ENCODE peak calls at places on chromosomes 12 and 14, in six cellular contexts. One of them, this sample, is unnamed.

GRCh38 chr12:45088608-45089007 is 37.7 kb upstream of the DBX2 start:
- DNase-seq in cardiac muscle cell: no peak
- DNase-seq in aorta: no peak
- DNase-seq in HCT116: no peak
- DNase-seq in BE2C: no peak
- DNase-seq in A549: no peak
- DNase-seq in this sample: no peak

GRCh38 chr14:53249059-53249458 is 95.9 kb upstream of the DDHD1 start:
- DNase-seq in cardiac muscle cell: no peak
- DNase-seq in aorta: no peak
- DNase-seq in HCT116: no peak
- DNase-seq in BE2C: no peak
- DNase-seq in A549: no peak
- DNase-seq in this sample: no peak

GRCh38 chr14:87013583-87013982 is 979.4 kb downstream of the GALC start:
- DNase-seq in cardiac muscle cell: no peak
- DNase-seq in aorta: no peak
- DNase-seq in HCT116: no peak
- DNase-seq in BE2C: no peak
- DNase-seq in A549: no peak
- DNase-seq in this sample: no peak

GRCh38 chr14:88612981-88613380 is 50.1 kb downstream of the ZC3H14 start:
- DNase-seq in cardiac muscle cell: no peak
- DNase-seq in aorta: no peak
- DNase-seq in HCT116: no peak
- DNase-seq in BE2C: no peak
- DNase-seq in A549: no peak
- DNase-seq in this sample: no peak

GRCh38 chr12:110577717-110578521 is 5.2 kb downstream of the PPTC7 start:
- DNase-seq in cardiac muscle cell: no peak
- DNase-seq in aorta: no peak
- DNase-seq in HCT116: peak; percentile 97
- DNase-seq in BE2C: no peak
- DNase-seq in A549: peak; percentile 48
- DNase-seq in this sample: peak; percentile 41

GRCh38 chr14:73903028-73903427 is 16.4 kb downstream of the ZNF410 start:
- DNase-seq in cardiac muscle cell: no peak
- DNase-seq in aorta: no peak
- DNase-seq in HCT116: no peak
- DNase-seq in BE2C: no peak
- DNase-seq in A549: no peak
- DNase-seq in this sample: no peak

GRCh38 chr14:99535908-99536778 is 54.9 kb downstream of the CCNK start:
- DNase-seq in cardiac muscle cell: no peak
- DNase-seq in aorta: no peak
- DNase-seq in HCT116: no peak
- DNase-seq in BE2C: no peak
- DNase-seq in A549: no peak
- DNase-seq in this sample: no peak

GRCh38 chr14:104639889-104640548 is 35.4 kb upstream of the TMEM179 start:
- DNase-seq in cardiac muscle cell: peak; percentile 85
- DNase-seq in aorta: no peak
- DNase-seq in HCT116: peak; percentile 27
- DNase-seq in BE2C: peak; percentile 85
- DNase-seq in A549: peak; percentile 77
- DNase-seq in this sample: peak; percentile 92

GRCh38 chr12:6363330-6364036 is 11.9 kb downstream of the SCNN1A start:
- DNase-seq in cardiac muscle cell: peak; percentile 73
- DNase-seq in aorta: peak; percentile 83
- DNase-seq in HCT116: no peak
- DNase-seq in BE2C: peak; percentile 74
- DNase-seq in A549: peak; percentile 90
- DNase-seq in this sample: peak; percentile 82

GRCh38 chr12:1890810-1891209 is 27.6 kb downstream of the CACNA2D4 start:
- DNase-seq in cardiac muscle cell: no peak
- DNase-seq in aorta: no peak
- DNase-seq in HCT116: no peak
- DNase-seq in BE2C: no peak
- DNase-seq in A549: no peak
- DNase-seq in this sample: no peak

GRCh38 chr12:97568336-97569180 is 106.0 kb downstream of the RMST start:
- DNase-seq in cardiac muscle cell: no peak
- DNase-seq in aorta: no peak
- DNase-seq in HCT116: no peak
- DNase-seq in BE2C: no peak
- DNase-seq in A549: peak; percentile 59
- DNase-seq in this sample: no peak

GRCh38 chr12:31518680-31519227 is 72.2 kb downstream of the DENND5B start:
- DNase-seq in cardiac muscle cell: peak; percentile 44
- DNase-seq in aorta: no peak
- DNase-seq in HCT116: peak; percentile 85
- DNase-seq in BE2C: no peak
- DNase-seq in A549: peak; percentile 97
- DNase-seq in this sample: no peak

GRCh38 chr12:101414533-101415119 is 7.1 kb upstream of the ARL1 start:
- DNase-seq in cardiac muscle cell: peak; percentile 60
- DNase-seq in aorta: no peak
- DNase-seq in HCT116: peak; percentile 73
- DNase-seq in BE2C: peak; percentile 44
- DNase-seq in A549: peak; percentile 83
- DNase-seq in this sample: no peak

GRCh38 chr14:22566845-22567244 is 22.2 kb downstream of the DAD1 start:
- DNase-seq in cardiac muscle cell: no peak
- DNase-seq in aorta: no peak
- DNase-seq in HCT116: no peak
- DNase-seq in BE2C: no peak
- DNase-seq in A549: no peak
- DNase-seq in this sample: no peak

GRCh38 chr12:13250416-13250815 is 53.9 kb downstream of the EMP1 start:
- DNase-seq in cardiac muscle cell: no peak
- DNase-seq in aorta: no peak
- DNase-seq in HCT116: peak; percentile 18
- DNase-seq in BE2C: no peak
- DNase-seq in A549: peak; percentile 33
- DNase-seq in this sample: no peak

GRCh38 chr12:1801285-1801975 is 18.9 kb upstream of the LRTM2 start:
- DNase-seq in cardiac muscle cell: no peak
- DNase-seq in aorta: peak; percentile 26
- DNase-seq in HCT116: no peak
- DNase-seq in BE2C: no peak
- DNase-seq in A549: no peak
- DNase-seq in this sample: no peak

GRCh38 chr14:25841226-25841625 is 756.6 kb downstream of the NOVA1 start:
- DNase-seq in cardiac muscle cell: no peak
- DNase-seq in aorta: no peak
- DNase-seq in HCT116: no peak
- DNase-seq in BE2C: no peak
- DNase-seq in A549: no peak
- DNase-seq in this sample: no peak

GRCh38 chr12:75756771-75757170 is 245.4 kb upstream of the KRR1 start:
- DNase-seq in cardiac muscle cell: no peak
- DNase-seq in aorta: no peak
- DNase-seq in HCT116: no peak
- DNase-seq in BE2C: no peak
- DNase-seq in A549: no peak
- DNase-seq in this sample: no peak

GRCh38 chr14:68684466-68685418 is 108.1 kb downstream of the ZFP36L1 start:
- DNase-seq in cardiac muscle cell: no peak
- DNase-seq in aorta: no peak
- DNase-seq in HCT116: no peak
- DNase-seq in BE2C: no peak
- DNase-seq in A549: no peak
- DNase-seq in this sample: no peak

GRCh38 chr14:71703477-71703876 is 228.8 kb upstream of the RGS6 start:
- DNase-seq in cardiac muscle cell: peak; percentile 13
- DNase-seq in aorta: no peak
- DNase-seq in HCT116: no peak
- DNase-seq in BE2C: no peak
- DNase-seq in A549: no peak
- DNase-seq in this sample: no peak

GRCh38 chr12:125180144-125180543 is 114.9 kb downstream of the AACS start:
- DNase-seq in cardiac muscle cell: no peak
- DNase-seq in aorta: no peak
- DNase-seq in HCT116: no peak
- DNase-seq in BE2C: no peak
- DNase-seq in A549: no peak
- DNase-seq in this sample: no peak

GRCh38 chr14:29459967-29460366 is 467.7 kb downstream of the PRKD1 start:
- DNase-seq in cardiac muscle cell: no peak
- DNase-seq in aorta: no peak
- DNase-seq in HCT116: no peak
- DNase-seq in BE2C: no peak
- DNase-seq in A549: no peak
- DNase-seq in this sample: no peak

GRCh38 chr14:29458547-29458946 is 469.1 kb downstream of the PRKD1 start:
- DNase-seq in cardiac muscle cell: no peak
- DNase-seq in aorta: no peak
- DNase-seq in HCT116: no peak
- DNase-seq in BE2C: no peak
- DNase-seq in A549: no peak
- DNase-seq in this sample: no peak

GRCh38 chr14:29453045-29453444 is 474.6 kb downstream of the PRKD1 start:
- DNase-seq in cardiac muscle cell: no peak
- DNase-seq in aorta: no peak
- DNase-seq in HCT116: no peak
- DNase-seq in BE2C: no peak
- DNase-seq in A549: no peak
- DNase-seq in this sample: no peak

DNA sequence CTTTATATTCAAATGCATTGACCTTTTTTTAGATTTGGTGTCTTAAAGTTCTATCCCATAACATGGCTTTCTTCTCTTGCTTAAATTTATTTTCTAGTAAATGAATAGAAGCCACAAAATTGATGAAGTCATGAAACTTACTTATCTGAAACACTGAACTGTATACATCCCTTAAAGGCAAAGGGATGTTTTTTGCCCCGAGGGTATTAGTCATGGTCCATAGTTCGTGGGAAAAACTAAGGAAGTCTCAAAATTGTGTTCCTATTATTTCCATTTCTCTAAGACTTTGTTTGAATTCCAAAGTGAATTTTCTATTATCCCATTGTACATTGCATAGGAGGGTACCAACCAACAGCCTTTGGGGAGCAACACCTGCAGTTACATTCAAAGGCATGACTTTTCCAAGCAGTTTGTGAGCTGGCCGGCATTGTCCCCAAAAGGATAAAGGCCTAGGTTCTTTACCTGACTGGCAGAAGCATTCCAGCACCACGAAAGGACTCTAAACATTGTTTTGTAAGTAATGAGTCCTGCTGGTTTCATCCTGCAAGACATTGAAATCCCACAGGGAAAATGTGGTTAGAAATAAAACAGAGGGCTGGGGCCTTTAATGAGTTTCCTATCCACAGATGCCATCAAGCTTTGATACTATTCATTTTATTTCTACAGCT is 473.5 kb downstream of the PRKD1 start:
- DNase-seq in cardiac muscle cell: no peak
- DNase-seq in aorta: no peak
- DNase-seq in HCT116: no peak
- DNase-seq in BE2C: no peak
- DNase-seq in A549: no peak
- DNase-seq in this sample: no peak
- H3K9me3 ChIP-seq in cardiac muscle cell: no peaks in the 10 kb centered on the region
- H3K9me3 ChIP-seq in aorta: no peaks in the 10 kb centered on the region
- H3K9me3 ChIP-seq in HCT116: peaks cover 11% of the 10 kb centered on the region
- H3K9me3 ChIP-seq in BE2C: no peaks in the 10 kb centered on the region
- H3K9me3 ChIP-seq in A549: no peaks in the 10 kb centered on the region
- H3K9me3 ChIP-seq in this sample: no peaks in the 10 kb centered on the region

GRCh38 chr12:38144601-38145436 is 171.8 kb upstream of the ALG10B start:
- DNase-seq in cardiac muscle cell: no peak
- DNase-seq in aorta: no peak
- DNase-seq in HCT116: no peak
- DNase-seq in BE2C: no peak
- DNase-seq in A549: peak; percentile 17
- DNase-seq in this sample: no peak

GRCh38 chr12:38152816-38153736 is 163.5 kb upstream of the ALG10B start:
- DNase-seq in cardiac muscle cell: no peak
- DNase-seq in aorta: no peak
- DNase-seq in HCT116: no peak
- DNase-seq in BE2C: no peak
- DNase-seq in A549: no peak
- DNase-seq in this sample: peak; percentile 76

GRCh38 chr12:38151991-38152700 is 164.4 kb upstream of the ALG10B start:
- DNase-seq in cardiac muscle cell: no peak
- DNase-seq in aorta: no peak
- DNase-seq in HCT116: no peak
- DNase-seq in BE2C: no peak
- DNase-seq in A549: no peak
- DNase-seq in this sample: no peak

GRCh38 chr12:38153737-38154061 is 162.9 kb upstream of the ALG10B start:
- DNase-seq in cardiac muscle cell: no peak
- DNase-seq in aorta: no peak
- DNase-seq in HCT116: no peak
- DNase-seq in BE2C: no peak
- DNase-seq in A549: no peak
- DNase-seq in this sample: no peak

DNA sequence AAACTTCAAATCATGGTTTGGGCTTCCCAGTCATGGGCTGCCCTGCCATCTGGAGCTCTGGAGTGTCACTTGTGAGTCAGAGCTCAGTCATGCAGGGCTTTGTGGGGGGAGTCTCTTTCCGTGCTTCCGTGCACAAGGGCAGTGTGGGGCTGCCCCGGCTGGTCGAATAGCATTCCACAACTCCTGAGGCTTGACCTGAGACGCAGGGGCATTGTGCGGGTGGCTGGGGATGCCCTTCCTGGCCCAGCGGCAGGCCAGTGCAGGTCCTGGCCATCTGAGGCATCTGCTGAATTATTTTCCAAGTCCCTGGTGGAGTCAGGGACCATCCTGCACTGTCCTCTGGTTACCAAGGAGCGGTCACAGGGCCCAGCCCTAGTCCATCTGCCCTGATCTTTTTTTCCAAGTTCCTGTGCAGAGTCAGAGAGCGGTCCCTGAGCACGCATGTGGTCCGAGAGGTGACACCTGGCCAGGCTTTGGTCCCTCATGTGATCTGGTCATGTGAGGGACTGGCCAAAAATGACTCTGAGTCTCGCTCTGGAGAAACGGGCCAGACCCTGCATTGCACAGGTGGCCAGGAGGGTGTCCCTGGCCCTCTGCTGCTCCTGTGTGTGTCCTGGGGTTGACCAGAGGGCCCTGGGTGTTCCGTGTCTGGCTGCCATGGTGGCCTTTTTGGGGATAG is 167.0 kb upstream of the ALG10B start:
- DNase-seq in cardiac muscle cell: no peak
- DNase-seq in aorta: no peak
- DNase-seq in HCT116: peak; percentile 46
- DNase-seq in BE2C: no peak
- DNase-seq in A549: peak; percentile 27
- DNase-seq in this sample: peak; percentile 34
- H3K9me3 ChIP-seq in cardiac muscle cell: no peaks in the 10 kb centered on the region
- H3K9me3 ChIP-seq in aorta: no peaks in the 10 kb centered on the region
- H3K9me3 ChIP-seq in HCT116: no peaks in the 10 kb centered on the region
- H3K9me3 ChIP-seq in BE2C: no peaks in the 10 kb centered on the region
- H3K9me3 ChIP-seq in A549: peaks cover 24% of the 10 kb centered on the region
- H3K9me3 ChIP-seq in this sample: peaks cover 7% of the 10 kb centered on the region

GRCh38 chr12:126389215-126389841 is 1324.1 kb downstream of the AACS start:
- DNase-seq in cardiac muscle cell: no peak
- DNase-seq in aorta: no peak
- DNase-seq in HCT116: no peak
- DNase-seq in BE2C: no peak
- DNase-seq in A549: no peak
- DNase-seq in this sample: no peak
- H3K9me3 ChIP-seq in cardiac muscle cell: no peaks in the 10 kb centered on the region
- H3K9me3 ChIP-seq in aorta: no peaks in the 10 kb centered on the region
- H3K9me3 ChIP-seq in HCT116: peaks cover 7% of the 10 kb centered on the region
- H3K9me3 ChIP-seq in BE2C: no peaks in the 10 kb centered on the region
- H3K9me3 ChIP-seq in A549: no peaks in the 10 kb centered on the region
- H3K9me3 ChIP-seq in this sample: no peaks in the 10 kb centered on the region

GRCh38 chr14:47976139-47976538 is 300.7 kb upstream of the MDGA2 start:
- DNase-seq in cardiac muscle cell: no peak
- DNase-seq in aorta: no peak
- DNase-seq in HCT116: no peak
- DNase-seq in BE2C: peak; percentile 16
- DNase-seq in A549: no peak
- DNase-seq in this sample: no peak
- H3K9me3 ChIP-seq in cardiac muscle cell: no peaks in the 10 kb centered on the region
- H3K9me3 ChIP-seq in aorta: peaks cover 3% of the 10 kb centered on the region
- H3K9me3 ChIP-seq in HCT116: no peaks in the 10 kb centered on the region
- H3K9me3 ChIP-seq in BE2C: no peaks in the 10 kb centered on the region
- H3K9me3 ChIP-seq in A549: peaks cover 3% of the 10 kb centered on the region
- H3K9me3 ChIP-seq in this sample: no peaks in the 10 kb centered on the region